ENCODE peak calls at places on chromosomes 2 and 18, in five cellular contexts. B is lung; N is naive thymus-derived CD4-positive, alpha-beta T cell; D is left lung; F is endothelial cell of umbilical vein. G is an unnamed sample.
A peak's percentile ranks its signal among the peaks of the same experiment; 100 is the strongest.

GRCh38 chr2:208392300-208392699 is 14.3 kb upstream of the PTH2R start:
- DNase-seq in B (no peak), D (no peak), N (no peak), F (no peak), G (no peak)

GRCh38 chr2:40279001-40279400 is 172.9 kb downstream of the SLC8A1 start:
- DNase-seq in F (peak; percentile 19), B (no peak), N (no peak), D (no peak), G (no peak)

GRCh38 chr2:27703638-27704341 is 40.1 kb downstream of the SLC4A1AP start:
- DNase-seq in D (no peak), F (peak; percentile 90), N (peak; percentile 66), B (peak; percentile 87), G (peak; percentile 86)

GRCh38 chr2:66531156-66531555 is 96.2 kb downstream of the MEIS1 start:
- DNase-seq in F (no peak), D (no peak), N (no peak), B (no peak), G (no peak)

GRCh38 chr18:56869189-56869777 is 218.1 kb downstream of the WDR7 start:
- DNase-seq in F (peak; percentile 64), D (no peak), N (no peak), B (no peak), G (no peak)

GRCh38 chr2:224523626-224524577 is 61.3 kb downstream of the CUL3 start:
- DNase-seq in N (no peak), D (no peak), B (no peak), F (no peak), G (no peak)

GRCh38 chr2:150520887-150521664 is 33.6 kb upstream of the RND3 start:
- DNase-seq in D (no peak), B (no peak), N (no peak), F (peak; percentile 24), G (no peak)

GRCh38 chr2:118097657-118098056 is 9.4 kb downstream of the INSIG2 start:
- DNase-seq in F (peak; percentile 17), N (no peak), B (no peak), D (no peak), G (no peak)

GRCh38 chr2:233247744-233248143 is 3.7 kb upstream of the ATG16L1 start:
- DNase-seq in N (peak; percentile 78), D (no peak), B (no peak), F (peak; percentile 34), G (peak; percentile 65)

GRCh38 chr2:124586835-124587234 is 561.7 kb downstream of the CNTNAP5 start:
- DNase-seq in N (no peak), B (no peak), F (no peak), D (no peak), G (no peak)

GRCh38 chr2:162487816-162488215 is 143.9 kb downstream of the GCA start:
- DNase-seq in B (no peak), N (no peak), D (no peak), F (no peak), G (no peak)

GRCh38 chr2:211175956-211176355 is 619.6 kb downstream of the CPS1 start:
- DNase-seq in B (no peak), N (no peak), F (no peak), D (no peak), G (no peak)

GRCh38 chr2:240390091-240391073 is 45.1 kb upstream of the GPC1 start:
- DNase-seq in F (no peak), B (no peak), D (peak; percentile 71), N (no peak), G (peak; percentile 40)

GRCh38 chr2:66301073-66301766 is 133.7 kb upstream of the MEIS1 start:
- DNase-seq in B (no peak), F (no peak), N (no peak), D (no peak), G (no peak)

GRCh38 chr2:35891936-35892335 is 463.6 kb upstream of the CRIM1 start:
- DNase-seq in B (no peak), D (no peak), F (no peak), N (no peak), G (no peak)

GRCh38 chr2:10278763-10279471 is 23.8 kb upstream of the HPCAL1 start:
- DNase-seq in B (no peak), F (no peak), N (no peak), D (peak; percentile 44), G (no peak)

GRCh38 chr2:213152065-213152794 is 818 bp upstream of the IKZF2 start:
- DNase-seq in F (peak; percentile 64), B (peak; percentile 61), N (no peak), D (peak; percentile 90), G (no peak)

GRCh38 chr2:121596221-121597080 is 52.8 kb downstream of the CLASP1 start:
- DNase-seq in B (no peak), F (peak; percentile 81), N (no peak), D (no peak), G (no peak)

GRCh38 chr2:44745922-44746321 is 195.6 kb upstream of the SIX3 start:
- DNase-seq in N (no peak), B (no peak), D (no peak), F (no peak), G (no peak)

GRCh38 chr18:24189007-24189528 is 50.2 kb downstream of the CABYR start:
- DNase-seq in B (no peak), D (no peak), F (no peak), N (no peak), G (no peak)

GRCh38 chr2:119224391-119224972 is 848 bp downstream of the STEAP3 start:
- DNase-seq in B (no peak), F (no peak), D (no peak), N (no peak), G (no peak)

GRCh38 chr2:45199973-45200372 is 190.7 kb upstream of the SIX2 start:
- DNase-seq in D (no peak), F (no peak), N (no peak), B (no peak), G (no peak)

GRCh38 chr2:237677951-237678481 is 50.6 kb downstream of the LRRFIP1 start:
- DNase-seq in B (peak; percentile 61), D (no peak), F (peak; percentile 60), N (no peak), G (no peak)

GRCh38 chr2:169584005-169584877 is at the start of gene PPIG:
- DNase-seq in F (peak; percentile 87), N (peak; percentile 90), B (peak; percentile 91), D (peak; percentile 95), G (peak; percentile 86)

GRCh38 chr18:58416704-58417683 is 211.9 kb downstream of the ALPK2 start:
- DNase-seq in B (no peak), D (no peak), F (no peak), N (no peak), G (no peak)

GRCh38 chr2:158346041-158346440 is 110.5 kb downstream of the CCDC148 start:
- DNase-seq in D (no peak), F (no peak), N (no peak), B (no peak), G (no peak)

GRCh38 chr2:216348909-216349308 is 23.4 kb downstream of the MARCHF4 start:
- DNase-seq in D (no peak), F (peak; percentile 54), B (no peak), N (no peak), G (no peak)
- H3K4me1 ChIP-seq in D (no peaks in the 10 kb centered on the region), F (peaks cover 13% of the 10 kb centered on the region), B (peaks cover 1% of the 10 kb centered on the region), N (peaks cover 62% of the 10 kb centered on the region), G (peaks cover 65% of the 10 kb centered on the region)

GRCh38 chr2:42094114-42094513 is 46.3 kb downstream of the PKDCC start:
- DNase-seq in B (no peak), D (no peak), N (no peak), F (no peak), G (no peak)

GRCh38 chr2:42092084-42092996 is 44.5 kb downstream of the PKDCC start:
- DNase-seq in F (peak; percentile 44), N (no peak), B (no peak), D (no peak), G (no peak)

GRCh38 chr2:42096869-42097591 is 49.2 kb downstream of the PKDCC start:
- DNase-seq in D (no peak), B (no peak), F (no peak), N (no peak), G (no peak)

GRCh38 chr2:42098571-42099430 is 51.0 kb downstream of the PKDCC start:
- DNase-seq in D (no peak), F (no peak), N (peak; percentile 37), B (no peak), G (peak; percentile 31)

DNA sequence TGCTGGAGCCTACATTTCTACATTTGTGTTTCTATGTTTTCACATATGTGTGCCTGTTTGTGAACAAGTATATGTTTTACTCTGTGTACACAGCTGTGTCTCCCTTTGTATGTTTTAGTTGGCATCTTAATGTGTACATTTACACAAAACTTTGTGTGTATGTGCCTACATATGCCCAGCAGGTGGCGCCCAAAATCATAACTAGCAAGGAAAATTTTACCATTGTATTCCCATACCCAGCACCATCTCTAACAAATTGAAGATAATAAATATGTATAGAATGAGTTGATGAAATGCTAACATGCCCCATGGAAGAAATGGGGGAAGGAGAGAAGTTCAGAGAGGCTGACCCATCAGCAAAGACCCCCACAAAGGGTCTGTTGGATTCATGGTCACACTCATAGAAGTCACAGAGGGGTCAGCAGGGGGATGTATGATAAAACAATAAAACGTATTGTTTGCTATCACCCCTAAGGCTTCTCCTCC is 48.1 kb downstream of the PKDCC start:
- DNase-seq in D (no peak), F (peak; percentile 75), B (peak; percentile 80), N (peak; percentile 66), G (peak; percentile 70)
- H3K27me3 ChIP-seq in D (no peaks in the 10 kb centered on the region), F (no peaks in the 10 kb centered on the region), B (no peaks in the 10 kb centered on the region), N (no peaks in the 10 kb centered on the region), G (no peaks in the 10 kb centered on the region)

DNA sequence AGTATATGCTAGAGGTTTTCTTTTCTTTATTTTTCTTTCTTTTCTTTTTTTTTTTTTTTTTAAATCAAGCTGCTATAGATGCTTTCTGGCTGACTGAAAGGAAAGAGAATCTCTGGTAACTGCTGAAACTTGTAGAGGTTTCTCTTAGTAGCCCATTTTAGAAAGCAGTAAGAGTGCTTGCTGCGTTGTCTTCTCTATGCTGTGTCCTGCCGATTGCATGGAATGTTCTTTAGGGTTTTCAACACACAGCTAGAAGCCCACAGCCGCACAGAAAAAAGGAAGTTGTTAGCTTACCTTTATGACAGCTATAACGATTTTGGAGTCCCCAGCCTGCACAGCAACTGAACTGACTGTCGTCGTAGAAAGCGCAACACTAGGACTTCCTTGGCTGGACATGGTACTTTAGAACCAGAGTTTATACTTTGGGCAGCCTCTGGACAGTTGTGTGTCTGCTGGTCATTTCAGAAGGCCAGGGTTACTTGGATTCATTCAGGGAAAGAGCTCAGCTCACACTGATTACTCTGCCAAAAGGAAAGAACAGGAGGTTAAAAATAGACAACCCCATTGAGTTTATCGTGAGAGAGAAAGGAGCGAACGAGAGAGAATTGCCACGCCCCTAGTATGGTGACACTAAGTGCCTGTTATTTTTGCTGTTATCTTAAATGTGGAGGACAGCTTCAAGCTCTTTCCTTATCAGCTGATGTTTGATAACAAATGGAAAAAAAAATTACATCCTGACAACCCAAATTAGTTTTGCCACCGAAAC is at the start of gene CCDC141:
- DNase-seq in N (peak; percentile 16), F (no peak), B (peak; percentile 37), D (no peak), G (no peak)
- H3K4me3 ChIP-seq in N (peak within 1 kb of the TSS; percentile 56), F (no peak within 1 kb of the TSS), B (no peak within 1 kb of the TSS), D (peak within 1 kb of the TSS; percentile 21), G (peak within 1 kb of the TSS; percentile 62)

GRCh38 chr2:231662028-231662810 is 46.1 kb upstream of the PTMA start:
- DNase-seq in N (peak; percentile 93), B (peak; percentile 96), D (peak; percentile 99), F (peak; percentile 97), G (peak; percentile 94)
- H3K4me1 ChIP-seq in N (peaks cover 14% of the 10 kb centered on the region), B (peaks cover 13% of the 10 kb centered on the region), D (peaks cover 5% of the 10 kb centered on the region), F (peaks cover 23% of the 10 kb centered on the region), G (peaks cover 11% of the 10 kb centered on the region)

GRCh38 chr2:3101016-3101703 is 276.5 kb downstream of the EIPR1 start:
- DNase-seq in B (no peak), F (no peak), D (no peak), N (no peak), G (no peak)
- H3K27me3 ChIP-seq in B (no peaks in the 10 kb centered on the region), F (no peaks in the 10 kb centered on the region), D (peaks cover 10% of the 10 kb centered on the region), N (no peaks in the 10 kb centered on the region), G (no peaks in the 10 kb centered on the region)

GRCh38 chr2:113175101-113175628 is 1.4 kb downstream of the PSD4 start:
- DNase-seq in N (peak; percentile 76), B (no peak), F (no peak), D (peak; percentile 22), G (peak; percentile 82)
- H3K4me3 ChIP-seq in N (peak overlapping the region; percentile 80), B (no peak overlapping the region), F (no peak overlapping the region), D (peak overlapping the region; percentile 53), G (peak overlapping the region; percentile 88)

G was measured in CD8-positive, alpha-beta memory T cell.